ENCODE peak calls at places on chromosomes 5 and 9, in eight cellular contexts. K is lower lobe of right lung, W is AG09319, T is HepG2, A is stomach, C is AG04450, O is RWPE1, H is choroid plexus epithelial cell. P is an unnamed sample.

GRCh38 chr5:179596421-179596820 is 27.1 kb downstream of the HNRNPH1 start:
- DNase-seq in K (no peak), W (no peak), T (no peak), A (no peak), C (no peak), O (no peak), H (no peak), P (no peak)

GRCh38 chr9:96638606-96639364 is 16.3 kb downstream of the PRXL2C start:
- DNase-seq in K (no peak), W (no peak), T (no peak), A (no peak), C (no peak), O (no peak), H (no peak), P (no peak)

GRCh38 chr9:3824062-3824461 is 298.3 kb upstream of the RFX3 start:
- DNase-seq in K (no peak), W (peak; percentile 54), T (no peak), A (no peak), C (no peak), O (no peak), H (no peak), P (no peak)

GRCh38 chr9:19999491-20000057 is 210.7 kb upstream of the SLC24A2 start:
- DNase-seq in K (no peak), W (no peak), T (no peak), A (no peak), C (no peak), O (peak; percentile 89), H (peak; percentile 87), P (no peak)

GRCh38 chr5:141878186-141878770 is at the start of gene PCDH1:
- DNase-seq in K (no peak), W (no peak), T (no peak), A (peak; percentile 61), C (no peak), O (peak; percentile 70), H (peak; percentile 36), P (peak; percentile 50)

GRCh38 chr9:136007906-136008692 is 46.9 kb upstream of the UBAC1 start:
- DNase-seq in K (no peak), W (no peak), T (peak; percentile 83), A (no peak), C (peak; percentile 11), O (peak; percentile 76), H (peak; percentile 61), P (no peak)

GRCh38 chr9:102950341-102950740 is 44.8 kb upstream of the CYLC2 start:
- DNase-seq in K (no peak), W (no peak), T (no peak), A (no peak), C (no peak), O (no peak), H (no peak), P (no peak)

GRCh38 chr9:94443039-94443722 is 111.7 kb upstream of the PCAT7 start:
- DNase-seq in K (no peak), W (no peak), T (no peak), A (no peak), C (no peak), O (peak; percentile 25), H (no peak), P (no peak)

GRCh38 chr5:37777472-37778135 is 62.2 kb downstream of the GDNF start:
- DNase-seq in K (no peak), W (no peak), T (no peak), A (peak; percentile 34), C (no peak), O (no peak), H (no peak), P (no peak)

GRCh38 chr9:35599763-35600604 is 5.1 kb upstream of the TESK1 start:
- DNase-seq in K (no peak), W (no peak), T (peak; percentile 62), A (no peak), C (no peak), O (no peak), H (peak; percentile 47), P (no peak)

GRCh38 chr9:109799792-109800191 is 19.8 kb downstream of the PALM2AKAP2 start:
- DNase-seq in K (no peak), W (no peak), T (no peak), A (no peak), C (no peak), O (peak; percentile 49), H (peak; percentile 62), P (no peak)

GRCh38 chr9:109799141-109799540 is 19.1 kb downstream of the PALM2AKAP2 start:
- DNase-seq in K (no peak), W (no peak), T (no peak), A (no peak), C (no peak), O (no peak), H (no peak), P (no peak)

GRCh38 chr9:109805054-109805453 is 25.1 kb downstream of the PALM2AKAP2 start:
- DNase-seq in K (no peak), W (no peak), T (no peak), A (no peak), C (no peak), O (no peak), H (no peak), P (no peak)

GRCh38 chr9:109802491-109802890 is 22.5 kb downstream of the PALM2AKAP2 start:
- DNase-seq in K (no peak), W (no peak), T (no peak), A (no peak), C (no peak), O (no peak), H (no peak), P (no peak)

GRCh38 chr9:109801484-109801883 is 21.5 kb downstream of the PALM2AKAP2 start:
- DNase-seq in K (no peak), W (no peak), T (no peak), A (no peak), C (no peak), O (no peak), H (no peak), P (no peak)
- TF ChIP-seq CTCF in K (no peak), W (no peak), T (no peak), A (no peak), C (no peak), O (no peak), H (no peak), P (no peak)

DNA sequence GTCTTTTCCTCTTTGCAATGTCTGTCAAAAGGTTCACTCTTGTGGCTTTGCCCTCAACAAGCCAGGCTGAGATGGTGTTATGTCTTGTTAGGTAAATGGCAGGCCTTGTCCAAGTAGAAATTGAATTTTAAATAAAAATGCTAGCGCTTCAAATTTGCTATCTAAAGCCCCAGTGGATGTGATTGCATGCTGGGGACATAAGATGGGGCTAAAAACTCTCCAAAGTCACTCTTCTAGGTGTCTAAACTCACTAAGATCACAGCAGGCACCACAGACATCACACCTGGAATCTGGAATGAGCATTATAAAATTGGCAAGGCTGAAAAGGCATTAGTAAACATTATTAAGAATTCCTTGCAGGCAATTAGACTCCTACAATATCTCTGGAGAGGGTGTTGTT is 262.7 kb upstream of the CLINT1 start:
- DNase-seq in K (no peak), W (no peak), T (no peak), A (no peak), C (no peak), O (no peak), H (no peak), P (no peak)
- TF ChIP-seq CTCF in K (no peak), W (no peak), T (no peak), A (no peak), C (no peak), O (no peak), H (no peak), P (no peak)

GRCh38 chr9:130858734-130859705 is 24.0 kb downstream of the ABL1 start:
- DNase-seq in K (no peak), W (no peak), T (no peak), A (no peak), C (no peak), O (no peak), H (peak; percentile 61), P (no peak)

GRCh38 chr9:130862747-130863146 is 27.7 kb downstream of the ABL1 start:
- DNase-seq in K (no peak), W (no peak), T (no peak), A (no peak), C (no peak), O (no peak), H (no peak), P (no peak)

GRCh38 chr9:130862217-130862616 is 27.2 kb downstream of the ABL1 start:
- DNase-seq in K (no peak), W (no peak), T (no peak), A (no peak), C (no peak), O (no peak), H (no peak), P (no peak)

GRCh38 chr9:130861372-130862180 is 26.5 kb downstream of the ABL1 start:
- DNase-seq in K (no peak), W (no peak), T (no peak), A (no peak), C (no peak), O (no peak), H (no peak), P (no peak)

DNA sequence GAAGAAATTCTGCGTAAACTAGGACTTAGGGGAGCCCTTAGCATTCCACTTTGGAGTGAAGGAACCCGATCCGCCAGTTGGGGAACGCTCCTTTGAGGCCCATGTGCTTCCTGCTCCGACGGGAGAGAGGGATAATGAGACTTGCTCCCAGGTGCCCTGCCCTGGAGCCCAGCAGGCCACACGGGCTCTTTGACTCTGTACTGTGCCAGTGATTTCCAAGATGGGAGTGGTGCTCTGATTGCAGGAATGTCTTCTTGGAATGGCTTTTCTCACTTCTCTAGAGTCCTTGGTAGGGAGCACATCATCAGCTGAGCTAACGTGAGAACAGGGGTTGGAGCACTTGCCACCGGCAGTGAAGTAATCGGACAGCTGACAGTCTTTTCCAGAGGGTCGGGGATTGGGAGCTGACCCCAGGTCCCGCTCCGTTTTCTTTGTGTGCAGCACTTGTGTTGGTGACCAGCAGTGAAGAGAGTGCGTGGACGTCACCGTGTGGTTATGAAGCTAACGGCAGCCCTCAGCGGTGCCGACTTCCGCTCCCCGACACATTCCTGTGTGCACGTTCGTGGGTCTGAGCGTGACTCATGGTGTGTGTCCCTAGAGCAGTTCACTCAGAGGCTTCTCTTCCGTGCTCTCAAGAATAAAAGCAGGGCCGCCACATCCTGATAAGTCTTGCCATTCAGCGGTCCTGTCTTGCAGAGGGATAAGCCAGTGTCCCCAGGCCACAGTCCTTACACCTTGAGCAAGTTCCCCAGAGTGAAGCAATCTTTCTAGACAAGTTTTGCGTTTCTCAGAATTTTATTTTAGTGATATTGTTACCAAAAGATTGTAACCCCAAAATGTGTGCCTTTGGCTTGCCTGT is 25.6 kb downstream of the ABL1 start:
- DNase-seq in K (peak; percentile 88), W (peak; percentile 85), T (no peak), A (peak; percentile 65), C (peak; percentile 83), O (peak; percentile 84), H (peak; percentile 97), P (no peak)
- TF ChIP-seq CTCF in K (peak; percentile 38), W (peak; percentile 47), T (no peak), A (peak; percentile 26), C (peak; percentile 35), O (peak; percentile 72), H (peak; percentile 50), P (no peak)

DNA sequence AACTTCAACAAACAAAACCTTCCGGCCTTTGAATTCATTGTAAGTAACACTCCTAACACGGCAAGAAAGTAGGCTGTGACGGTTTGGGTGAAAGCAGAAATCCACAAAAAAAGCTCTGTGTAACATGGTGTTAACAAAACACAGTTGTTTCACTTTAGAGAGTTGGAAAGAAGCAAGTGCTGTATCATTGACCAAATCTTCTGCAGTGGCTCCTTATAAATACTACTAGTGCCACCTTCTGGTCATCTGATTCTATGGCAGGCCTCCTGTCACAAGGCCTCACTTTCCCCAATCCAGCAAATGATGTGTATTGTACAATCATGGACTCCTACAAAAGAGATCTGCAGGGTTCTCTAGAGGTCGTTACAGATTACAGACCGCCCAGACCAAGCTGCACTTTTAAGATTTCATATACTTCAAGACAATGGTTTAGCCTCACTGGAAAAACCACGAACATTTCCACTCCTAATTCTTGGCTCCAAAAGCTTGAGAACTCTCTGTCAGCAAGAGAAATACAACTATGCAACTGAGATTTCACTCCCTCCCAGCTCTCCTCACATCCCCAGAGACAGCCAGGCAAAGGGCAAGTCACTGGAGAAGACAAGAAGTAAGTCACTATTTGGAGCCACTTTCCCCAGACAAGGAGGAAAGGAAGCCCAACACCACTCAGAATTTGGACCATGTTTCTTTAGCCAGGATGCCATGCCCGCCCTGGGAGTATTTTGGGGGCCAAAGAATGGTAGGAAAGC is 196.2 kb downstream of the DTWD2 start:
- DNase-seq in K (no peak), W (peak; percentile 42), T (peak; percentile 54), A (peak; percentile 30), C (peak; percentile 50), O (peak; percentile 53), H (peak; percentile 91), P (peak; percentile 33)
- TF ChIP-seq CTCF in K (peak; percentile 82), W (peak; percentile 84), T (peak; percentile 74), A (peak; percentile 62), C (peak; percentile 79), O (peak; percentile 80), H (peak; percentile 82), P (peak; percentile 62)

P was measured in endothelial cell.